ENCODE peak calls at places on chromosomes 5 and 9, in four cellular contexts. X, N, L and Q are unnamed samples.

GRCh38 chr5:56737002-56737621 is 78.2 kb upstream of the MAP3K1 start:
- DNase-seq in X (no peak), N (no peak), L (no peak), Q (no peak)

GRCh38 chr5:55180016-55180415 is 7.0 kb upstream of the CDC20B start:
- DNase-seq in X (no peak), N (no peak), L (no peak), Q (no peak)

GRCh38 chr9:132407196-132407595 is 556 bp upstream of the TTF1 start:
- DNase-seq in X (no peak), N (no peak), L (no peak), Q (no peak)

GRCh38 chr9:97615439-97616072 is 17.6 kb downstream of the TSTD2 start:
- DNase-seq in X (no peak), N (peak; percentile 55), L (peak; percentile 66), Q (peak; percentile 39)

GRCh38 chr5:166441-167372 is 24.6 kb upstream of the LRRC14B start:
- DNase-seq in X (no peak), N (no peak), L (no peak), Q (no peak)

GRCh38 chr9:126708178-126708577 is 94.5 kb downstream of the LMX1B start:
- DNase-seq in X (no peak), N (no peak), L (no peak), Q (no peak)

GRCh38 chr9:96169488-96169887 is 132.5 kb downstream of the HSD17B3 start:
- DNase-seq in X (no peak), N (no peak), L (peak; percentile 70), Q (peak; percentile 24)

GRCh38 chr9:70411141-70411929 is 3.1 kb downstream of the KLF9 start:
- DNase-seq in X (no peak), N (peak; percentile 19), L (no peak), Q (peak; percentile 9)

GRCh38 chr5:91382530-91383026 is 539 bp downstream of the ARRDC3 start:
- DNase-seq in X (peak; percentile 31), N (no peak), L (no peak), Q (peak; percentile 22)

GRCh38 chr5:60710362-60710761 is 10.4 kb upstream of the DEPDC1B start:
- DNase-seq in X (no peak), N (no peak), L (no peak), Q (peak; percentile 30)

GRCh38 chr5:6659941-6660684 is 26.9 kb downstream of the SRD5A1 start:
- DNase-seq in X (peak; percentile 42), N (no peak), L (no peak), Q (no peak)

GRCh38 chr5:75965292-75965691 is 117.9 kb upstream of the SV2C start:
- DNase-seq in X (no peak), N (no peak), L (no peak), Q (no peak)

GRCh38 chr5:181164076-181164952 is 16.9 kb downstream of the OR2V2 start:
- DNase-seq in X (no peak), N (no peak), L (peak; percentile 63), Q (no peak)
- TF ChIP-seq CREB1 in X (no peak), N (peak; percentile 19), L (no peak), Q (no peak)

DNA sequence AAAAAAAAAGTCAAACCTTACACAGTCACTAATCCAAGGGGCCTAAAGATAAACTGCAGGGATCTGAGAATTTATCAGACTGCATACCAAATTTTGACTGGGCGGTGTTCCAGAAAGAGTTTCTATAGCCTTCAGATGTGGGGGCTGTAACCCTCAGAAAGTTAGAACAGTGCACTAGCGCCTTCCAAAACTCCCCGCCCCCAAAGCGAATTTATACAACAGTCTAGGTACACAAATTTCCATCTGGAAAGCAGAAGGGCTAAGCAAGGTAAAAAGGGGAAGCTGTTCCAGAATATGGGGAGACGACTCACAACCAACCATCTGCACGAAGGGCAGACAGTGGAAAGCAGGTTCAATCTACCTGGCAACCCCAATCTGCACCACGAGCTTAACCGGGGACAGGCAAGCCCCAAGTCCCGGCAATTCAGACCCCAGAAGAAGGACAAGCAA is 799 bp downstream of the ERMP1 start:
- DNase-seq in X (no peak), N (peak; percentile 19), L (no peak), Q (peak; percentile 21)
- TF ChIP-seq JUND in X (no peak), N (no peak), L (no peak), Q (no peak)

DNA sequence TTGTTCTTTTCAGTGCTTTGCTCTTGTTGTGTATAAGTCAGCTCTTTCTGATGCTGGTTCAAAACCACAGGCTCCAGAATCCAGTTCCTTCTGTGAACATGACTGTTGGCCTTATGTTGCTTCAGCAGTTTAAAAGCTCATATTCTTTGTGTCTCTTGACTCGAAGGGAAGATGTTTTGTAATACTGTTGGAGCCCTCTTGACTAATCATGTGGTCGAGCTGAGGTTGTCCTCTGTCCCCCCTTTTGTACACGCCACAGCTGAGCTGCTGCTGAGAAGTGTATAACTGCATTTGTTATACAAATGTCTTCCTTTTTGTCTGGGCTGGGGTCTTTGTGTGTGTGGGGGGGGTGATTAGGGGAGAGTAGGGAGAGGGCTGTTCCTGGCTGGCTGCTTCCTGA is 35.8 kb downstream of the SLC36A1 start:
- DNase-seq in X (no peak), N (no peak), L (no peak), Q (no peak)
- TF ChIP-seq RFX5 in X (no peak), N (no peak), L (no peak), Q (no peak)

DNA sequence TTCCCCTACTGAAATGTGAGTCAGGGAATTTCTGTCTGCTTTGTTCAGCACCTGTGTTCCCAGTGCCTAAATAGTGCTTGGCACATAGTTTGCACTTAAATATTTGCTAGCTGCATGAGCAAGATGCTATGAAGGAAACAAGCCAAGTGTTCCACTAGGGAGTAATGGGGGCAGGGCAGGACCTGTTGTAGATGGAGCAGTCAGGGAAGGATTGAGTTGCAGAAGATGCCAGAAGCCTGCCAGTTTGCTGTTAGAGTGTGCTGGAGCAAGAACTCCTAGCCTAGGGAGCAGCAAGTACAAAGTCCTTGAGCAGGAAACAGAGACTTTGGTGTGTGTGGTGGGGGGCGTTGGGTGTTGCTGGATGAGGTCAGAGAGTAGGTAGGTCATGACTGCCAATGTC is 87.5 kb downstream of the DAB2IP start:
- DNase-seq in X (no peak), N (no peak), L (no peak), Q (peak; percentile 62)
- TF ChIP-seq CREB1 in X (no peak), N (no peak), L (no peak), Q (no peak)

GRCh38 chr5:110258460-110258859 is 468.0 kb downstream of the TMEM232 start:
- DNase-seq in X (no peak), N (no peak), L (no peak), Q (no peak)
- TF ChIP-seq JUND in X (no peak), N (no peak), L (no peak), Q (no peak)

GRCh38 chr5:81122271-81122670 is 110.9 kb upstream of the CKMT2 start:
- DNase-seq in X (no peak), N (no peak), L (no peak), Q (no peak)
- TF ChIP-seq RFX5 in X (no peak), N (no peak), L (no peak), Q (no peak)

GRCh38 chr9:91802391-91802790 is 147.6 kb downstream of the ROR2 start:
- DNase-seq in X (no peak), N (no peak), L (no peak), Q (no peak)
- TF ChIP-seq CREB1 in X (no peak), N (no peak), L (no peak), Q (no peak)

DNA sequence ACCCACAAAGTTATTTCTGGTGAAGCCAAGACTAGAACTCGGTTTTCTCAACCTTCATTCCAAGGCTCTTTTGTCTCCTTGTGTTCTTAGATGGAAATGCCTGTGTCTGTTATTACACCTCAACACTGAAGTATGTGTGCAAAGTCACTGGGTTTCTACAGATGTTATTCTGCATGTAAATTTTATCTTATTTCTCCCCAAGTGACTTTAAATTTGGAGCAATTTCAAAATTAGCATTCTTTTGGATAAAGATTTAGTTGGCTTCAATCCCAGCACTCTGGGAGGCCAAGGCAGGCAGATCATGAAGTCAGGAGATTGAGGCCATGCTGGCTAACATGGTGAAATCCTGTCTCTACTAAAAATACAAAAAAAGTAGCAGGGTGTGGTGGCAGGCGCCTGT is 104.4 kb upstream of the GNA14 start:
- DNase-seq in X (no peak), N (no peak), L (no peak), Q (no peak)
- TF ChIP-seq JUND in X (no peak), N (no peak), L (no peak), Q (no peak)

GRCh38 chr9:106857811-106858470 is 5.0 kb upstream of the ZNF462 start:
- DNase-seq in X (no peak), N (no peak), L (no peak), Q (no peak)
- TF ChIP-seq RFX5 in X (no peak), N (no peak), L (no peak), Q (no peak)